ENCODE peak calls at places on chromosome 10, in seven cellular contexts. T, V, B, W, I, Q and X are unnamed samples.

GRCh38 chr10:34941471-34942357 is 126.6 kb upstream of the PARD3 start:
- DNase-seq in T (no peak), V (no peak), B (no peak), W (peak; percentile 36), I (no peak), Q (no peak), X (no peak)

GRCh38 chr10:75071756-75072155 is 39.7 kb upstream of the SAMD8 start:
- DNase-seq in T (no peak), V (no peak), B (no peak), W (no peak), I (no peak), Q (no peak), X (no peak)

GRCh38 chr10:6621536-6621935 is 41.5 kb upstream of the PRKCQ start:
- DNase-seq in T (no peak), V (no peak), B (peak; percentile 5), W (peak; percentile 3), I (peak; percentile 10), Q (no peak), X (no peak)

GRCh38 chr10:97718659-97719142 is 5.2 kb downstream of the MARVELD1 start:
- DNase-seq in T (peak; percentile 45), V (no peak), B (no peak), W (no peak), I (peak; percentile 45), Q (no peak), X (no peak)

GRCh38 chr10:23479798-23480473 is 41.1 kb downstream of the OTUD1 start:
- DNase-seq in T (no peak), V (no peak), B (no peak), W (no peak), I (no peak), Q (no peak), X (no peak)

GRCh38 chr10:6239213-6239991 is 36.7 kb downstream of the PFKFB3 start:
- DNase-seq in T (peak; percentile 0), V (no peak), B (peak; percentile 99), W (peak; percentile 98), I (peak; percentile 99), Q (peak; percentile 26), X (peak; percentile 57)

GRCh38 chr10:17428616-17429097 is 25.7 kb downstream of the ST8SIA6 start:
- DNase-seq in T (no peak), V (no peak), B (no peak), W (no peak), I (no peak), Q (peak; percentile 20), X (no peak)

GRCh38 chr10:21195149-21195731 is 298.1 kb upstream of the NEBL start:
- DNase-seq in T (peak; percentile 12), V (no peak), B (no peak), W (no peak), I (no peak), Q (no peak), X (no peak)

GRCh38 chr10:72275351-72276012 is 1.8 kb downstream of the DDIT4 start:
- DNase-seq in T (peak; percentile 46), V (no peak), B (no peak), W (no peak), I (no peak), Q (no peak), X (no peak)

GRCh38 chr10:62045765-62046521 is 144.4 kb downstream of the ARID5B start:
- DNase-seq in T (no peak), V (no peak), B (peak; percentile 95), W (peak; percentile 94), I (peak; percentile 88), Q (no peak), X (no peak)

GRCh38 chr10:132508497-132509443 is 28.8 kb upstream of the INPP5A start:
- DNase-seq in T (no peak), V (peak; percentile 18), B (no peak), W (no peak), I (no peak), Q (no peak), X (no peak)

GRCh38 chr10:23694446-23694920 is 255.6 kb downstream of the OTUD1 start:
- DNase-seq in T (no peak), V (no peak), B (no peak), W (no peak), I (no peak), Q (no peak), X (no peak)

GRCh38 chr10:130301026-130301892 is 165.1 kb downstream of the GLRX3 start:
- DNase-seq in T (no peak), V (no peak), B (no peak), W (no peak), I (no peak), Q (peak; percentile 10), X (no peak)

GRCh38 chr10:129288940-129289468 is 178.0 kb upstream of the MGMT start:
- DNase-seq in T (no peak), V (no peak), B (no peak), W (no peak), I (no peak), Q (no peak), X (no peak)

GRCh38 chr10:58066126-58066525 is 201.6 kb downstream of the IPMK start:
- DNase-seq in T (no peak), V (no peak), B (no peak), W (no peak), I (no peak), Q (no peak), X (no peak)

GRCh38 chr10:5527332-5528200 is 2.8 kb downstream of the CALML3 start:
- DNase-seq in T (peak; percentile 22), V (no peak), B (no peak), W (no peak), I (no peak), Q (no peak), X (no peak)

GRCh38 chr10:119401671-119402395 is 140.7 kb downstream of the RGS10 start:
- DNase-seq in T (no peak), V (no peak), B (peak; percentile 99), W (peak; percentile 93), I (peak; percentile 99), Q (no peak), X (peak; percentile 33)

GRCh38 chr10:74255800-74256422 is 104.9 kb downstream of the ADK start:
- DNase-seq in T (no peak), V (no peak), B (no peak), W (no peak), I (no peak), Q (no peak), X (no peak)

GRCh38 chr10:110544958-110545537 is 22.4 kb upstream of the SMC3 start:
- DNase-seq in T (no peak), V (no peak), B (no peak), W (no peak), I (no peak), Q (no peak), X (no peak)

GRCh38 chr10:113712755-113713154 is 33.0 kb downstream of the CASP7 start:
- DNase-seq in T (no peak), V (no peak), B (no peak), W (no peak), I (no peak), Q (no peak), X (no peak)

GRCh38 chr10:60846173-60846572 is 67.9 kb downstream of the CDK1 start:
- DNase-seq in T (no peak), V (no peak), B (peak; percentile 74), W (peak; percentile 69), I (peak; percentile 75), Q (no peak), X (no peak)

GRCh38 chr10:60943372-60944158 is 420 bp downstream of the RHOBTB1 start:
- DNase-seq in T (peak; percentile 69), V (peak; percentile 39), B (peak; percentile 65), W (peak; percentile 66), I (peak; percentile 52), Q (no peak), X (peak; percentile 10)

GRCh38 chr10:32377458-32378370 is 30.8 kb upstream of the EPC1 start:
- DNase-seq in T (peak; percentile 20), V (no peak), B (peak; percentile 53), W (peak; percentile 27), I (peak; percentile 36), Q (no peak), X (no peak)